ENCODE peak calls at places on chromosomes 11 and 22, in six cellular contexts. One of them, this sample, is unnamed.

GRCh38 chr11:126607374-126607773 is 251.9 kb downstream of the ST3GAL4 start:
- DNase-seq in right atrium auricular region: peak; percentile 62
- DNase-seq in foreskin fibroblast: peak; percentile 89
- DNase-seq in RWPE1: peak; percentile 68
- DNase-seq in breast epithelium: peak; percentile 47
- DNase-seq in CD4-positive, alpha-beta T cell: no peak
- DNase-seq in this sample: peak; percentile 68

GRCh38 chr22:46066691-46067090 is 83.6 kb upstream of the PPARA start:
- DNase-seq in foreskin fibroblast: peak; percentile 28
- DNase-seq in RWPE1: no peak
- DNase-seq in right atrium auricular region: no peak
- DNase-seq in CD4-positive, alpha-beta T cell: no peak
- DNase-seq in breast epithelium: peak; percentile 24
- DNase-seq in this sample: no peak

GRCh38 chr11:68006606-68007166 is 2.8 kb upstream of the UNC93B1 start:
- DNase-seq in right atrium auricular region: no peak
- DNase-seq in breast epithelium: no peak
- DNase-seq in foreskin fibroblast: no peak
- DNase-seq in RWPE1: no peak
- DNase-seq in CD4-positive, alpha-beta T cell: no peak
- DNase-seq in this sample: no peak

GRCh38 chr22:27851974-27852713 is 50.6 kb upstream of the MN1 start:
- DNase-seq in foreskin fibroblast: peak; percentile 60
- DNase-seq in right atrium auricular region: no peak
- DNase-seq in CD4-positive, alpha-beta T cell: no peak
- DNase-seq in RWPE1: no peak
- DNase-seq in breast epithelium: no peak
- DNase-seq in this sample: no peak

GRCh38 chr11:132994038-132994502 is 538.2 kb downstream of the OPCML start:
- DNase-seq in right atrium auricular region: no peak
- DNase-seq in foreskin fibroblast: peak; percentile 5
- DNase-seq in RWPE1: no peak
- DNase-seq in CD4-positive, alpha-beta T cell: no peak
- DNase-seq in breast epithelium: no peak
- DNase-seq in this sample: no peak

GRCh38 chr22:27139935-27140493 is 482.6 kb downstream of the MIAT start:
- DNase-seq in breast epithelium: no peak
- DNase-seq in CD4-positive, alpha-beta T cell: no peak
- DNase-seq in RWPE1: peak; percentile 39
- DNase-seq in right atrium auricular region: peak; percentile 78
- DNase-seq in foreskin fibroblast: peak; percentile 90
- DNase-seq in this sample: peak; percentile 44

GRCh38 chr11:28743101-28743550 is 634.9 kb downstream of the METTL15 start:
- DNase-seq in right atrium auricular region: no peak
- DNase-seq in breast epithelium: no peak
- DNase-seq in foreskin fibroblast: peak; percentile 29
- DNase-seq in CD4-positive, alpha-beta T cell: no peak
- DNase-seq in RWPE1: no peak
- DNase-seq in this sample: no peak

GRCh38 chr11:126175261-126175885 is 36.1 kb downstream of the RPUSD4 start:
- DNase-seq in RWPE1: no peak
- DNase-seq in foreskin fibroblast: peak; percentile 52
- DNase-seq in CD4-positive, alpha-beta T cell: no peak
- DNase-seq in breast epithelium: peak; percentile 26
- DNase-seq in right atrium auricular region: no peak
- DNase-seq in this sample: no peak

GRCh38 chr22:23562186-23562585 is 17.9 kb downstream of the IGLL1 start:
- DNase-seq in foreskin fibroblast: no peak
- DNase-seq in RWPE1: no peak
- DNase-seq in CD4-positive, alpha-beta T cell: no peak
- DNase-seq in breast epithelium: no peak
- DNase-seq in right atrium auricular region: no peak
- DNase-seq in this sample: no peak

GRCh38 chr11:73323464-73323863 is 15.4 kb downstream of the ARHGEF17 start:
- DNase-seq in right atrium auricular region: peak; percentile 78
- DNase-seq in CD4-positive, alpha-beta T cell: no peak
- DNase-seq in RWPE1: no peak
- DNase-seq in breast epithelium: no peak
- DNase-seq in foreskin fibroblast: peak; percentile 85
- DNase-seq in this sample: peak; percentile 47

GRCh38 chr11:1073261-1073724 is 1.4 kb upstream of the MUC2 start:
- DNase-seq in foreskin fibroblast: peak; percentile 63
- DNase-seq in breast epithelium: peak; percentile 75
- DNase-seq in CD4-positive, alpha-beta T cell: no peak
- DNase-seq in right atrium auricular region: no peak
- DNase-seq in RWPE1: peak; percentile 57
- DNase-seq in this sample: peak; percentile 42

GRCh38 chr11:19736831-19737230 is 24.2 kb downstream of the NAV2 start:
- DNase-seq in right atrium auricular region: no peak
- DNase-seq in RWPE1: no peak
- DNase-seq in foreskin fibroblast: no peak
- DNase-seq in CD4-positive, alpha-beta T cell: no peak
- DNase-seq in breast epithelium: no peak
- DNase-seq in this sample: no peak

GRCh38 chr11:129959687-129960086 is 42.9 kb downstream of the PRDM10 start:
- DNase-seq in right atrium auricular region: no peak
- DNase-seq in breast epithelium: no peak
- DNase-seq in RWPE1: no peak
- DNase-seq in CD4-positive, alpha-beta T cell: no peak
- DNase-seq in foreskin fibroblast: no peak
- DNase-seq in this sample: no peak

DNA sequence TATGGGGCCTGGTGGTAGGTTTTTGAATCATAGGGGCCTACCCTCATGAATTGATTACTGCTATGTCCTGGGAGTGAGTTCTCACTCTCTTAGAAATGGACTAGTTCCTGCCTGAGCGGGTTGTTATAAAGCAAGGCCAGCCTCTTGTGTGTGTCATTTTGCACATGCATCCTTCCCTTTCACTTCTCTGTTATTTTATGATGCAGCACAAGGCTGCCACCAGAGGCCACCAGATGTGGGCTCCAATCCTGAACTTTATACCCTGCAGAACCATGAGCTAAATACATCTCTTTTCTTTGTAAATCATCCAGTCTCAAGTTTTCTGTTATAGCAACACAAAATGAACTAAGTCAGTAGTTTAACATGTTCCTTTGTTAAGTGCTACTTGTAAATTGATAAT is 251.4 kb downstream of the BLID start:
- DNase-seq in CD4-positive, alpha-beta T cell: no peak
- DNase-seq in right atrium auricular region: no peak
- DNase-seq in RWPE1: no peak
- DNase-seq in breast epithelium: no peak
- DNase-seq in foreskin fibroblast: peak; percentile 51
- DNase-seq in this sample: no peak
- TF ChIP-seq CTCF in CD4-positive, alpha-beta T cell: no peak
- TF ChIP-seq CTCF in right atrium auricular region: no peak
- TF ChIP-seq CTCF in RWPE1: no peak
- TF ChIP-seq CTCF in breast epithelium: no peak
- TF ChIP-seq CTCF in foreskin fibroblast: no peak
- TF ChIP-seq CTCF in this sample: no peak

DNA sequence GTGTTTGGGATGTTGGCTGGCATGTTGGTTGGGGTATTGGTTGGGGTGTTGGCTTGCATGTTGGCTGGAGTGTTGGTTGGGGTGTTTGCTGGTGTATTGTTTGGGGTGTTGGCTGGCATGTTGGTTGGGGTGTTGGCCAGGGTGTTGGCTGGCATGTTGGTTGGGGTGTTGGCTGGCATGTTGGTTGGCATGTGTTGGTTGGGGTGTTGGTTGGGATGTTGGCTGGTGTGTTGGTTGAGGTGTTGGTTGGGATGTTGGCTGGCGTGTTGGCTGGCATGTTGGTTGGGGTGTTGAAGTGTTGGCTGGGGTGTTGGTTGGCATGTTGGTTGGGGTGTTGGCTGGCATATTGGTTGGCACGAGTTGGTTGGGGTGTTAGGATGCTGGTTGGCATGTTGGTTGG is 24.5 kb downstream of the OTUB1 start:
- DNase-seq in breast epithelium: no peak
- DNase-seq in foreskin fibroblast: no peak
- DNase-seq in CD4-positive, alpha-beta T cell: no peak
- DNase-seq in RWPE1: no peak
- DNase-seq in right atrium auricular region: no peak
- DNase-seq in this sample: no peak
- TF ChIP-seq CTCF in breast epithelium: no peak
- TF ChIP-seq CTCF in foreskin fibroblast: no peak
- TF ChIP-seq CTCF in CD4-positive, alpha-beta T cell: no peak
- TF ChIP-seq CTCF in RWPE1: no peak
- TF ChIP-seq CTCF in right atrium auricular region: no peak
- TF ChIP-seq CTCF in this sample: no peak

GRCh38 chr22:49026476-49027121 is 801.1 kb downstream of the BRD1 start:
- DNase-seq in breast epithelium: no peak
- DNase-seq in CD4-positive, alpha-beta T cell: no peak
- DNase-seq in foreskin fibroblast: no peak
- DNase-seq in right atrium auricular region: no peak
- DNase-seq in RWPE1: no peak
- DNase-seq in this sample: no peak
- TF ChIP-seq CTCF in breast epithelium: no peak
- TF ChIP-seq CTCF in CD4-positive, alpha-beta T cell: no peak
- TF ChIP-seq CTCF in foreskin fibroblast: no peak
- TF ChIP-seq CTCF in right atrium auricular region: peak; percentile 35
- TF ChIP-seq CTCF in RWPE1: no peak
- TF ChIP-seq CTCF in this sample: no peak

DNA sequence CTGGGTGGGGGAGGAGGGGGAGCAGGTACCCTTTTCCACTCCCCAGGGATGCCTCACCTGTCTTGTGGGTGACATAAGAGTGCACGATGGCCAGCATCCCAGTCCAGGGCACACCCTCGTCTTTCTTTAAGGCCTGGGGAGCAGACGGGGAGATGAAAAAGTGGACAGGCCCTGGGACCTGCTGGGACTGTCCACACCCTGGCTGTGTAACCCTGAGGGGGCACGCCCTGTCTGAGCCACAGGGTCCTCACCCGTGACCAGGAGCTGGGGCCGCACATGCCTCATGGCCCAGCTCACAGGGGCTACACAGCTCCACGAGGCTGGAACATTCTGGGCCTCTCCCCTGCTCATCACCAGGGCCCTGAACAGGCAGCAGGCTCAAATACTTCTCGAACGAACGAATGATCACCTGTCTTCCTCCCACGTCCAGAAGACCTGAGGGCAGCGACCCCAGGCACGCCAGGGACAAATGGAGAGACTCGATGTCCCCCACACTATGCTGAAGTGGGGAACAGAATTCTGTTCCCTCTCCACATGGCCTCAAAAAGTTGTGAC is 123.9 kb downstream of the PHF21B start:
- DNase-seq in RWPE1: no peak
- DNase-seq in right atrium auricular region: no peak
- DNase-seq in CD4-positive, alpha-beta T cell: no peak
- DNase-seq in breast epithelium: no peak
- DNase-seq in foreskin fibroblast: no peak
- DNase-seq in this sample: no peak
- TF ChIP-seq CTCF in RWPE1: no peak
- TF ChIP-seq CTCF in right atrium auricular region: no peak
- TF ChIP-seq CTCF in CD4-positive, alpha-beta T cell: no peak
- TF ChIP-seq CTCF in breast epithelium: no peak
- TF ChIP-seq CTCF in foreskin fibroblast: no peak
- TF ChIP-seq CTCF in this sample: no peak

DNA sequence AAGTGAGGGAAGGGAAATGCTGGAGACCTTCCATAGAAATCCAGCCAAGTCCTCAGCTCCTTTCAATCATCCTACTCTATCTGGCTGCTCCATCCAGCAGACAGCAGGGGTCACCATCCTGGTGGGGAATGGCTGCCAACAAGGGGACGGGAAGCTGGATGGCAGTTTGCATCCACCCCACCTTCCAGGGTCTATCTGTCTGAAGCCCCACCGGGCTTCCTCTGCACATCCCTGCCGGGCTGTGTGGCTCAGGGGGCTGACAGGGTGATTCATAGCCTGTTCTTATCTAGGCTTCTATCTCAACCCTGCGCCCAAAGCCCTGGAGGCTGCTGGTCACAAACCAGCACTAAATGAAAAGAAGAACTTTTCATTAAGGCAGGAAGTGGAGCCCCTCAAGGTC is 1.1 kb downstream of the SYTL2 start:
- DNase-seq in breast epithelium: no peak
- DNase-seq in foreskin fibroblast: peak; percentile 30
- DNase-seq in CD4-positive, alpha-beta T cell: no peak
- DNase-seq in right atrium auricular region: no peak
- DNase-seq in RWPE1: no peak
- DNase-seq in this sample: no peak
- TF ChIP-seq CTCF in breast epithelium: no peak
- TF ChIP-seq CTCF in foreskin fibroblast: peak; percentile 34
- TF ChIP-seq CTCF in CD4-positive, alpha-beta T cell: peak; percentile 14
- TF ChIP-seq CTCF in right atrium auricular region: no peak
- TF ChIP-seq CTCF in RWPE1: no peak
- TF ChIP-seq CTCF in this sample: no peak

GRCh38 chr22:39652990-39653786 is 82.6 kb downstream of the CACNA1I start:
- DNase-seq in RWPE1: no peak
- DNase-seq in breast epithelium: no peak
- DNase-seq in right atrium auricular region: no peak
- DNase-seq in CD4-positive, alpha-beta T cell: no peak
- DNase-seq in foreskin fibroblast: no peak
- DNase-seq in this sample: no peak
- TF ChIP-seq CTCF in RWPE1: no peak
- TF ChIP-seq CTCF in breast epithelium: no peak
- TF ChIP-seq CTCF in right atrium auricular region: no peak
- TF ChIP-seq CTCF in CD4-positive, alpha-beta T cell: no peak
- TF ChIP-seq CTCF in foreskin fibroblast: no peak
- TF ChIP-seq CTCF in this sample: no peak

GRCh38 chr11:120771551-120772060 is 252.3 kb upstream of the TBCEL start:
- DNase-seq in right atrium auricular region: peak; percentile 5
- DNase-seq in foreskin fibroblast: no peak
- DNase-seq in CD4-positive, alpha-beta T cell: no peak
- DNase-seq in RWPE1: no peak
- DNase-seq in breast epithelium: no peak
- DNase-seq in this sample: no peak
- TF ChIP-seq CTCF in right atrium auricular region: no peak
- TF ChIP-seq CTCF in foreskin fibroblast: no peak
- TF ChIP-seq CTCF in CD4-positive, alpha-beta T cell: no peak
- TF ChIP-seq CTCF in RWPE1: no peak
- TF ChIP-seq CTCF in breast epithelium: no peak
- TF ChIP-seq CTCF in this sample: no peak

GRCh38 chr11:122869622-122870021 is 12.9 kb upstream of the JHY start:
- DNase-seq in RWPE1: no peak
- DNase-seq in foreskin fibroblast: no peak
- DNase-seq in breast epithelium: no peak
- DNase-seq in CD4-positive, alpha-beta T cell: no peak
- DNase-seq in right atrium auricular region: no peak
- DNase-seq in this sample: no peak
- TF ChIP-seq CTCF in RWPE1: no peak
- TF ChIP-seq CTCF in foreskin fibroblast: no peak
- TF ChIP-seq CTCF in breast epithelium: no peak
- TF ChIP-seq CTCF in CD4-positive, alpha-beta T cell: no peak
- TF ChIP-seq CTCF in right atrium auricular region: no peak
- TF ChIP-seq CTCF in this sample: no peak

This sample was measured in mesothelial cell of epicardium.